ENCODE peak calls at places on chromosomes 12 and 14, in four cellular contexts. Z is esophagus squamous epithelium, A is lower leg skin, W is NAMALWA. P is an unnamed sample.

GRCh38 chr12:95766356-95767019 is 24.1 kb downstream of the NTN4 start:
- DNase-seq in A (no peak), W (no peak), Z (no peak), P (no peak)

GRCh38 chr14:38254565-38255407 is 1.1 kb downstream of the CLEC14A start:
- DNase-seq in W (no peak), A (peak), Z (no peak), P (peak)

GRCh38 chr14:79473676-79474075 is 737.6 kb downstream of the DIO2 start:
- DNase-seq in A (no peak), Z (no peak), W (no peak), P (no peak)

GRCh38 chr12:32211066-32211768 is 104.6 kb downstream of the BICD1 start:
- DNase-seq in Z (no peak), A (no peak), W (no peak), P (no peak)

GRCh38 chr14:72756967-72757366 is 136.9 kb downstream of the DPF3 start:
- DNase-seq in A (no peak), Z (no peak), W (no peak), P (no peak)

GRCh38 chr14:80426686-80427085 is 215.4 kb upstream of the DIO2 start:
- DNase-seq in Z (no peak), A (no peak), W (no peak), P (no peak)

GRCh38 chr14:34883954-34884353 is 8.8 kb upstream of the BAZ1A start:
- DNase-seq in W (no peak), Z (no peak), A (no peak), P (no peak)

GRCh38 chr12:75784591-75784990 is 247.0 kb downstream of the PHLDA1 start:
- DNase-seq in W (no peak), A (peak), Z (no peak), P (no peak)

GRCh38 chr14:44379292-44379977 is 127.6 kb downstream of the FSCB start:
- DNase-seq in Z (no peak), W (no peak), A (no peak), P (no peak)

GRCh38 chr12:109053382-109054123 is 1.2 kb downstream of the USP30 start:
- DNase-seq in Z (no peak), A (no peak), W (peak), P (no peak)

GRCh38 chr14:44369401-44370123 is 137.5 kb downstream of the FSCB start:
- DNase-seq in Z (no peak), W (no peak), A (no peak), P (no peak)

GRCh38 chr12:96219700-96220206 is 25.6 kb downstream of the ELK3 start:
- DNase-seq in A (no peak), Z (peak), W (no peak), P (no peak)

GRCh38 chr12:12221560-12221959 is 45.3 kb downstream of the LRP6 start:
- DNase-seq in W (no peak), A (no peak), Z (no peak), P (no peak)

GRCh38 chr12:13094349-13094748 is 9.1 kb downstream of the GSG1 start:
- DNase-seq in Z (no peak), W (no peak), A (no peak), P (no peak)

GRCh38 chr14:42437809-42438208 is 831.1 kb downstream of the LRFN5 start:
- DNase-seq in W (no peak), Z (no peak), A (no peak), P (no peak)

GRCh38 chr14:60294670-60295069 is 45.6 kb downstream of the PPM1A start:
- DNase-seq in Z (no peak), A (no peak), W (no peak), P (no peak)

GRCh38 chr14:75976838-75977237 is 5.0 kb downstream of the TGFB3 start:
- DNase-seq in W (no peak), Z (no peak), A (no peak), P (no peak)

GRCh38 chr14:32381869-32382268 is 52.8 kb downstream of the AKAP6 start:
- DNase-seq in Z (no peak), A (no peak), W (no peak), P (no peak)

GRCh38 chr12:46617167-46617566 is 208.6 kb downstream of the SLC38A4 start:
- DNase-seq in A (no peak), W (no peak), Z (no peak), P (no peak)

GRCh38 chr12:20801035-20801434 is 9.5 kb upstream of the SLCO1B3 start:
- DNase-seq in A (no peak), Z (no peak), W (no peak), P (no peak)

GRCh38 chr14:58014778-58015177 is 137.2 kb downstream of the ARMH4 start:
- DNase-seq in Z (no peak), A (no peak), W (no peak), P (no peak)

GRCh38 chr14:104917992-104918391 is 6.7 kb upstream of the PLD4 start:
- DNase-seq in W (no peak), Z (no peak), A (peak), P (no peak)

GRCh38 chr12:53452159-53453077 is 516 bp downstream of the PCBP2 start:
- DNase-seq in Z (peak), W (peak), A (peak), P (peak)

GRCh38 chr12:22334696-22335290 is at the start of gene ST8SIA1:
- DNase-seq in A (peak), W (no peak), Z (no peak), P (peak)

GRCh38 chr12:93109794-93110203 is 180.7 kb upstream of the EEA1 start:
- DNase-seq in Z (no peak), A (no peak), W (no peak), P (no peak)

GRCh38 chr12:127401005-127401404 is 866.0 kb upstream of the TMEM132C start:
- DNase-seq in Z (no peak), A (no peak), W (no peak), P (no peak)

GRCh38 chr12:92146865-92147264 is 1.2 kb upstream of the BTG1 start:
- DNase-seq in Z (no peak), W (peak), A (no peak), P (no peak)

GRCh38 chr12:97394657-97395056 is 67.9 kb upstream of the RMST start:
- DNase-seq in A (no peak), W (no peak), Z (no peak), P (no peak)

GRCh38 chr12:15787801-15788200 is 1.4 kb downstream of the EPS8 start:
- DNase-seq in W (no peak), A (no peak), Z (no peak), P (no peak)

GRCh38 chr14:51369814-51370213 is 129.8 kb downstream of the TMX1 start:
- DNase-seq in A (no peak), Z (no peak), W (peak), P (no peak)

GRCh38 chr12:18706798-18707197 is 31.0 kb downstream of the PLCZ1 start:
- DNase-seq in A (no peak), Z (no peak), W (peak), P (no peak)

GRCh38 chr12:105418821-105419291 is 88.4 kb downstream of the C12orf75 start:
- DNase-seq in A (no peak), Z (no peak), W (no peak), P (no peak)

GRCh38 chr14:54182419-54183040 is 214.3 kb upstream of the CDKN3 start:
- DNase-seq in W (no peak), A (no peak), Z (no peak), P (no peak)

GRCh38 chr12:6821674-6822433 is at the start of gene GPR162:
- DNase-seq in A (peak), W (no peak), Z (no peak), P (no peak)

GRCh38 chr12:75724913-75725312 is 213.5 kb upstream of the KRR1 start:
- DNase-seq in Z (no peak), A (no peak), W (no peak), P (no peak)

GRCh38 chr12:68400231-68400829 is 68.2 kb upstream of the MDM1 start:
- DNase-seq in Z (no peak), W (no peak), A (no peak), P (no peak)

GRCh38 chr12:100199347-100200136 is 1.1 kb upstream of the ACTR6 start:
- DNase-seq in Z (no peak), A (peak), W (peak), P (peak)

GRCh38 chr12:53051058-53051880 is 1.4 kb downstream of the TNS2 start:
- DNase-seq in A (peak), Z (no peak), W (peak), P (no peak)

GRCh38 chr12:104637616-104638015 is 180.9 kb downstream of the CHST11 start:
- DNase-seq in A (no peak), W (no peak), Z (no peak), P (no peak)

P was measured in spleen.